ENCODE peak calls at places on chromosomes 12 and 14, in seven cellular contexts. One of them, this sample, is unnamed.

GRCh38 chr12:67526129-67526528 is 122.4 kb upstream of the DYRK2 start:
- DNase-seq in transverse colon: no peak
- DNase-seq in pancreas: no peak
- DNase-seq in PC-3: no peak
- DNase-seq in A549: no peak
- DNase-seq in CD4-positive, alpha-beta T cell: no peak
- DNase-seq in spleen: no peak
- DNase-seq in this sample: no peak

GRCh38 chr12:54355104-54355815 is 9.0 kb downstream of the GPR84 start:
- DNase-seq in transverse colon: no peak
- DNase-seq in pancreas: no peak
- DNase-seq in PC-3: no peak
- DNase-seq in A549: no peak
- DNase-seq in CD4-positive, alpha-beta T cell: no peak
- DNase-seq in spleen: no peak
- DNase-seq in this sample: no peak

GRCh38 chr14:69430306-69430939 is 31.9 kb downstream of the SLC39A9 start:
- DNase-seq in transverse colon: no peak
- DNase-seq in pancreas: no peak
- DNase-seq in PC-3: no peak
- DNase-seq in A549: no peak
- DNase-seq in CD4-positive, alpha-beta T cell: no peak
- DNase-seq in spleen: no peak
- DNase-seq in this sample: no peak

GRCh38 chr14:81366259-81366658 is 33.9 kb downstream of the STON2 start:
- DNase-seq in transverse colon: no peak
- DNase-seq in pancreas: no peak
- DNase-seq in PC-3: peak
- DNase-seq in A549: peak
- DNase-seq in CD4-positive, alpha-beta T cell: no peak
- DNase-seq in spleen: no peak
- DNase-seq in this sample: peak

GRCh38 chr12:63918788-63919300 is 74.3 kb downstream of the SRGAP1 start:
- DNase-seq in transverse colon: no peak
- DNase-seq in pancreas: no peak
- DNase-seq in PC-3: peak
- DNase-seq in A549: peak
- DNase-seq in CD4-positive, alpha-beta T cell: no peak
- DNase-seq in spleen: no peak
- DNase-seq in this sample: peak

GRCh38 chr12:98699568-98699967 is 54.5 kb downstream of the APAF1 start:
- DNase-seq in transverse colon: no peak
- DNase-seq in pancreas: no peak
- DNase-seq in PC-3: no peak
- DNase-seq in A549: no peak
- DNase-seq in CD4-positive, alpha-beta T cell: no peak
- DNase-seq in spleen: no peak
- DNase-seq in this sample: no peak

GRCh38 chr14:67934087-67934486 is 114.5 kb downstream of the RAD51B start:
- DNase-seq in transverse colon: peak
- DNase-seq in pancreas: no peak
- DNase-seq in PC-3: peak
- DNase-seq in A549: peak
- DNase-seq in CD4-positive, alpha-beta T cell: no peak
- DNase-seq in spleen: no peak
- DNase-seq in this sample: no peak

GRCh38 chr12:87793134-87793533 is 236.1 kb downstream of the C12orf50 start:
- DNase-seq in transverse colon: no peak
- DNase-seq in pancreas: no peak
- DNase-seq in PC-3: no peak
- DNase-seq in A549: no peak
- DNase-seq in CD4-positive, alpha-beta T cell: no peak
- DNase-seq in spleen: no peak
- DNase-seq in this sample: no peak

GRCh38 chr12:17372508-17372907 is 717.5 kb downstream of the RERGL start:
- DNase-seq in transverse colon: no peak
- DNase-seq in pancreas: no peak
- DNase-seq in PC-3: no peak
- DNase-seq in A549: no peak
- DNase-seq in CD4-positive, alpha-beta T cell: no peak
- DNase-seq in spleen: no peak
- DNase-seq in this sample: no peak

GRCh38 chr14:52329678-52330376 is 15.7 kb downstream of the PTGER2 start:
- DNase-seq in transverse colon: no peak
- DNase-seq in pancreas: no peak
- DNase-seq in PC-3: no peak
- DNase-seq in A549: no peak
- DNase-seq in CD4-positive, alpha-beta T cell: no peak
- DNase-seq in spleen: no peak
- DNase-seq in this sample: no peak

GRCh38 chr14:56273151-56273550 is 154.9 kb downstream of the PELI2 start:
- DNase-seq in transverse colon: no peak
- DNase-seq in pancreas: no peak
- DNase-seq in PC-3: no peak
- DNase-seq in A549: no peak
- DNase-seq in CD4-positive, alpha-beta T cell: no peak
- DNase-seq in spleen: no peak
- DNase-seq in this sample: no peak

GRCh38 chr12:65533177-65533883 is 254.8 kb downstream of the MSRB3 start:
- DNase-seq in transverse colon: no peak
- DNase-seq in pancreas: no peak
- DNase-seq in PC-3: peak
- DNase-seq in A549: no peak
- DNase-seq in CD4-positive, alpha-beta T cell: no peak
- DNase-seq in spleen: no peak
- DNase-seq in this sample: no peak

GRCh38 chr12:127388985-127389384 is 878.0 kb upstream of the TMEM132C start:
- DNase-seq in transverse colon: no peak
- DNase-seq in pancreas: no peak
- DNase-seq in PC-3: peak
- DNase-seq in A549: no peak
- DNase-seq in CD4-positive, alpha-beta T cell: no peak
- DNase-seq in spleen: no peak
- DNase-seq in this sample: no peak

GRCh38 chr14:104048758-104049496 is 36.6 kb upstream of the ASPG start:
- DNase-seq in transverse colon: no peak
- DNase-seq in pancreas: no peak
- DNase-seq in PC-3: peak
- DNase-seq in A549: no peak
- DNase-seq in CD4-positive, alpha-beta T cell: no peak
- DNase-seq in spleen: no peak
- DNase-seq in this sample: peak

GRCh38 chr12:125418902-125419564 is 353.8 kb downstream of the AACS start:
- DNase-seq in transverse colon: no peak
- DNase-seq in pancreas: no peak
- DNase-seq in PC-3: no peak
- DNase-seq in A549: no peak
- DNase-seq in CD4-positive, alpha-beta T cell: no peak
- DNase-seq in spleen: no peak
- DNase-seq in this sample: no peak

GRCh38 chr12:116630762-116631161 is 71.6 kb downstream of the MAP1LC3B2 start:
- DNase-seq in transverse colon: peak
- DNase-seq in pancreas: peak
- DNase-seq in PC-3: no peak
- DNase-seq in A549: no peak
- DNase-seq in CD4-positive, alpha-beta T cell: no peak
- DNase-seq in spleen: no peak
- DNase-seq in this sample: no peak

GRCh38 chr14:24921903-24922302 is 128.0 kb downstream of the STXBP6 start:
- DNase-seq in transverse colon: no peak
- DNase-seq in pancreas: no peak
- DNase-seq in PC-3: no peak
- DNase-seq in A549: no peak
- DNase-seq in CD4-positive, alpha-beta T cell: no peak
- DNase-seq in spleen: no peak
- DNase-seq in this sample: no peak

DNA sequence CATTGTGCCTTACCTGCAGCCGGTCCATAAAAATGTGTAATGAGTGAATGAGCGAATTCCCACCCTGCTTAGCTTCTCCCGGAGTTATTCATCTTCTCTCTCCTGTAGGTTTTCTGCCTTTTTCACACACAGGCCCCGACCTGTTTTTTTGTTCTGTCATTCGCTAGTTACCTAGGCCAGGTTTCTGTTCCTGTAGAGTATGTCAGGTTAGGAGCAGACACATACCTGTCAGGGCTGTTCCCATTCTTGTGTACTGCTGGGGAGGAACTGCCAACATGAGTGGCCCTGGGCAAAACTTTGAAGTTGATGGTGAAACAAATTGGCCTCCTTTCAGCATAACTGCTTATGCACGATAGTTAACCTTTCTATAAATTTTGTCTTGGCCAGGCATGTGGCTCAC is 140.1 kb downstream of the SYNE2 start:
- DNase-seq in transverse colon: no peak
- DNase-seq in pancreas: no peak
- DNase-seq in PC-3: no peak
- DNase-seq in A549: no peak
- DNase-seq in CD4-positive, alpha-beta T cell: no peak
- DNase-seq in spleen: no peak
- DNase-seq in this sample: peak
- H3K27ac ChIP-seq in transverse colon: no peak
- H3K27ac ChIP-seq in pancreas: no peak
- H3K27ac ChIP-seq in PC-3: no peak
- H3K27ac ChIP-seq in A549: no peak
- H3K27ac ChIP-seq in CD4-positive, alpha-beta T cell: no peak
- H3K27ac ChIP-seq in spleen: no peak
- H3K27ac ChIP-seq in this sample: peak

GRCh38 chr14:20848316-20848954 is 42.8 kb upstream of the RNASE3 start:
- DNase-seq in transverse colon: no peak
- DNase-seq in pancreas: no peak
- DNase-seq in PC-3: peak
- DNase-seq in A549: peak
- DNase-seq in CD4-positive, alpha-beta T cell: no peak
- DNase-seq in spleen: no peak
- DNase-seq in this sample: peak
- H3K27ac ChIP-seq in transverse colon: peak
- H3K27ac ChIP-seq in pancreas: peak
- H3K27ac ChIP-seq in PC-3: peak
- H3K27ac ChIP-seq in A549: peak
- H3K27ac ChIP-seq in CD4-positive, alpha-beta T cell: no peak
- H3K27ac ChIP-seq in spleen: no peak
- H3K27ac ChIP-seq in this sample: peak

GRCh38 chr12:100857971-100858370 is 63.4 kb downstream of the ANO4 start:
- DNase-seq in transverse colon: no peak
- DNase-seq in pancreas: no peak
- DNase-seq in PC-3: no peak
- DNase-seq in A549: no peak
- DNase-seq in CD4-positive, alpha-beta T cell: no peak
- DNase-seq in spleen: no peak
- DNase-seq in this sample: no peak

GRCh38 chr12:100860611-100861010 is 66.0 kb downstream of the ANO4 start:
- DNase-seq in transverse colon: no peak
- DNase-seq in pancreas: no peak
- DNase-seq in PC-3: peak
- DNase-seq in A549: no peak
- DNase-seq in CD4-positive, alpha-beta T cell: no peak
- DNase-seq in spleen: no peak
- DNase-seq in this sample: peak

GRCh38 chr12:100857418-100857817 is 62.8 kb downstream of the ANO4 start:
- DNase-seq in transverse colon: no peak
- DNase-seq in pancreas: no peak
- DNase-seq in PC-3: no peak
- DNase-seq in A549: no peak
- DNase-seq in CD4-positive, alpha-beta T cell: no peak
- DNase-seq in spleen: no peak
- DNase-seq in this sample: no peak

GRCh38 chr12:100858658-100859057 is 64.1 kb downstream of the ANO4 start:
- DNase-seq in transverse colon: no peak
- DNase-seq in pancreas: no peak
- DNase-seq in PC-3: no peak
- DNase-seq in A549: no peak
- DNase-seq in CD4-positive, alpha-beta T cell: no peak
- DNase-seq in spleen: no peak
- DNase-seq in this sample: no peak

DNA sequence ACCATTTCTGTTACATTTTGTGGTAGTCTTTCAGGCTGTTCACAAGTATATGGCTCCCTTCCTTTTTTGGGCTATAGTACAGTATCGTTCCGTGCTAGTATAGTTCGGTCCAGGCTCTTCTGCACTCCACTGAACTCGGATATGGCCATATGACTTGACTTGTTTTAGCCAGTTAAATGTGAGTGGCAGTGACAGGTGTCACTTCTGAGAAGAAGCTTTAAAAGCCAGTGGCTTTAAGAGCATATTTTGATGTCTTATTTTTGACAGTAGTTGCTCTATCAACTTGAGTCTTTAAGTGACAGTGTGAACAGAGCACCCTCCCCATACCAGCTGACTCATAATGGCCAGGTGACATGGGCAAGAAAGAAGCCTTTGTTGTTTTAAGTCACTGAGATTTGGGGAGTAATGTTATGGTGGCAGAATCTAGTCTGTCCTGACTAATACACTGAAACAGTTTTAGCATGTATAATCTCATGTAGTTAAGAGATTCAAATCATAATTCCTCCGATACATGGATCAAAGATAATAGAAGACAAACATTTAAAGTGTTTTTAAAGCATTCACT is 64.6 kb downstream of the ANO4 start:
- DNase-seq in transverse colon: no peak
- DNase-seq in pancreas: no peak
- DNase-seq in PC-3: peak
- DNase-seq in A549: no peak
- DNase-seq in CD4-positive, alpha-beta T cell: no peak
- DNase-seq in spleen: no peak
- DNase-seq in this sample: no peak
- H3K27ac ChIP-seq in transverse colon: no peak
- H3K27ac ChIP-seq in pancreas: no peak
- H3K27ac ChIP-seq in PC-3: no peak
- H3K27ac ChIP-seq in A549: no peak
- H3K27ac ChIP-seq in CD4-positive, alpha-beta T cell: no peak
- H3K27ac ChIP-seq in spleen: no peak
- H3K27ac ChIP-seq in this sample: peak

DNA sequence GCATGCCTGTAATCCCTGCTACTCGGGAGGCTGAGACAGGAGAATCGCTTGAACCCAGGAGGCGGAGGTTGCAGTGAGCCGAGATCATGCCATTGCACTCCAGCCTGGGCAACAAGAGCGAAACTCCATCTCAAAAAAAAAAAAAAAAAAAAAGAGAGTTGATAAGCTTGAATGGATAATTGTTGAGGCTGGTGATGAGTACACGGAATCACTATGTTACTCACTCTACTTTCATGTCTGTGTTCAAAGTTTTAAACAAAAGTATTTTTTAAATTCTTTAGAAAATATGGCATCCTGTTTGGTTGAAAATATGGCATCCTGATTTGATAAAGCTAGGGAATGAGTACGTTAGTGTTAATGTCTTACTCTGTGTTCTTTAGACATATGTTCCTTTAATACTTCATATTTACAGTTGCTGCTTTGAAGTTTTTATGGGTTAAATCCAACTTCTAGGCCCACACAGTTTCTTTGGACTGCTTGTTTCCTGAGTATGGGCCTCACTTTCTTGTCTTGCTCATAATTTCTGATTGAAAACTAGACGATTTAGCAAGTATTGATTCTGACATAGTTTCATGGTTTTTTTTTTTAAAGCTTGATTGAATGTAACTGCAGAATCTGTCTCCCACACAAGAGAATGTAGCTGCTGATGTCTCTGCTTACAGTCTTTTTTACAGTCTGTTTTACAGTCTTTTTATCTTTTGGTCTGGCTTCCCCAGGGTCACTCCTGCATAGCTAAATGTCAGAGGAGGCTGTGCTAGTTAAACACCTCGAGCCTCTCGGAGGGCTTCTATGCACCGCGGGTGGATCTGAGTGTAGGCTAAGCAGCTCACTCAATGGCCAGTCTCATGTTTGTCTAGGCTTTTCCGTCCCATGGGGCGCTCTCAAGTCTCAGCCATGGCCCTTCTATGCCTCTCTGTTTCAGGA is 14.1 kb upstream of the FBLN5 start:
- DNase-seq in transverse colon: no peak
- DNase-seq in pancreas: no peak
- DNase-seq in PC-3: no peak
- DNase-seq in A549: no peak
- DNase-seq in CD4-positive, alpha-beta T cell: no peak
- DNase-seq in spleen: no peak
- DNase-seq in this sample: no peak
- H3K27ac ChIP-seq in transverse colon: no peak
- H3K27ac ChIP-seq in pancreas: no peak
- H3K27ac ChIP-seq in PC-3: no peak
- H3K27ac ChIP-seq in A549: no peak
- H3K27ac ChIP-seq in CD4-positive, alpha-beta T cell: no peak
- H3K27ac ChIP-seq in spleen: no peak
- H3K27ac ChIP-seq in this sample: no peak